ENCODE peak calls at places on chromosomes 12 and 14, in seven cellular contexts. G is stomach, Y is prostate gland, N is spleen, L is GM12878, A is K562, J is HepG2. D is an unnamed sample.

GRCh38 chr12:113537041-113537750 is 65.5 kb upstream of the LHX5 start:
- DNase-seq in G (no peak), Y (no peak), N (no peak), L (no peak), A (no peak), J (no peak), D (no peak)

GRCh38 chr12:121578230-121579189 is 2.3 kb downstream of the KDM2B start:
- DNase-seq in G (no peak), Y (no peak), N (peak; percentile 87), L (no peak), A (no peak), J (no peak), D (peak; percentile 19)

GRCh38 chr12:108833757-108834472 is 23.5 kb downstream of the SSH1 start:
- DNase-seq in G (no peak), Y (no peak), N (peak; percentile 25), L (no peak), A (no peak), J (no peak), D (peak; percentile 39)

GRCh38 chr12:95997911-95998510 is 1.9 kb upstream of the HAL start:
- DNase-seq in G (no peak), Y (no peak), N (no peak), L (no peak), A (no peak), J (peak; percentile 5), D (no peak)

GRCh38 chr12:124160102-124160501 is 134.8 kb upstream of the RFLNA start:
- DNase-seq in G (no peak), Y (no peak), N (no peak), L (no peak), A (no peak), J (no peak), D (no peak)

GRCh38 chr12:110501378-110501721 is 561 bp downstream of the VPS29 start:
- DNase-seq in G (peak; percentile 34), Y (peak; percentile 49), N (no peak), L (no peak), A (no peak), J (peak; percentile 38), D (no peak)

GRCh38 chr14:93023039-93023438 is 92.7 kb downstream of the ITPK1 start:
- DNase-seq in G (no peak), Y (no peak), N (no peak), L (no peak), A (peak; percentile 51), J (peak; percentile 78), D (no peak)

GRCh38 chr12:47818701-47819543 is 781 bp downstream of the HDAC7 start:
- DNase-seq in G (peak; percentile 49), Y (no peak), N (peak; percentile 95), L (no peak), A (peak; percentile 82), J (peak; percentile 50), D (peak; percentile 77)

GRCh38 chr12:40446385-40446784 is 221.6 kb downstream of the LRRK2 start:
- DNase-seq in G (no peak), Y (no peak), N (no peak), L (no peak), A (peak; percentile 32), J (peak; percentile 12), D (no peak)

GRCh38 chr14:99427632-99428315 is 52.9 kb downstream of the SETD3 start:
- DNase-seq in G (no peak), Y (no peak), N (no peak), L (no peak), A (no peak), J (no peak), D (no peak)

GRCh38 chr12:68896881-68897540 is 36.0 kb downstream of the CPM start:
- DNase-seq in G (no peak), Y (no peak), N (no peak), L (peak; percentile 26), A (no peak), J (no peak), D (no peak)

GRCh38 chr12:131380961-131381705 is 329.8 kb upstream of the SFSWAP start:
- DNase-seq in G (no peak), Y (no peak), N (no peak), L (no peak), A (no peak), J (no peak), D (no peak)

GRCh38 chr12:124174406-124174805 is 120.5 kb upstream of the RFLNA start:
- DNase-seq in G (no peak), Y (no peak), N (no peak), L (no peak), A (no peak), J (no peak), D (no peak)

GRCh38 chr12:88579941-88580871 is at the start of gene KITLG:
- DNase-seq in G (peak; percentile 90), Y (peak; percentile 78), N (peak; percentile 82), L (no peak), A (no peak), J (peak; percentile 56), D (peak; percentile 89)
- H3K4me3 ChIP-seq in G (peak within 1 kb of the TSS; percentile 76), Y (peak within 1 kb of the TSS; percentile 51), N (peak within 1 kb of the TSS; percentile 46), L (peak within 1 kb of the TSS; percentile 50), A (no peak within 1 kb of the TSS), J (peak within 1 kb of the TSS; percentile 72), D (peak within 1 kb of the TSS; percentile 70)

DNA sequence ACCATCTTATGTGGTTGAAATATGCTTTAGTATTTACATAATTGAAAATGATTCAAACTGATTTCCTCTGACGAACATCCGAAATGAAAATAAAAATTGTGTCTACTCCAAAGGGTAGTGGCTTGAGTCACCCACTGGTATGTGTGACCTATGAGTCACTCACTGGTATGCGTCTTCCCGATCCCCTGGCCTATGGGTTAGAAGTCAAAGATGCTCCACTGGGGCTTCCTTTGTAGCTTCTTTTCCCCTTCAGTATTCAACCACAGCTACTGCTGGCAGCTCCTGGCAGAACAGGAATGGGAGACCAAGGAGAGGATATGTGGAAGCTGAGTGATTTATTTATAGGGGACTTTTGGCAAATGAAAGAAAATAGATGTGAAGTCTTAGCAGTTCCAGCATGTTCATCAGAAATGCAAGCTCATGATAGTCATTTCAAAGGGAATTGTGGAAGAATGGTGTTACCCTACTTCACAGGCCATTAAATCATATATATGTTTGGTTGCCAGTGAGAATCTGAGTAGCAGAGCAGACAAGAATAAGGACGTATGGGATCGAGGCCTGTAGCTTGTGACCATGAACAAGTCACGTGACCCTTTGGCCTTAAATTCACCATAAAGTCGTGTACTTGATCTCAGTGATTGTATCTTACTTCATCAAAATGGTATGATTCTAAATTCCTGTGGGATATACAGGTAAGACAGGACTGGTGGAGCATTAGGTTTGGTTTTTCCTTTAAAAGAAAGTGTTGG is 108.3 kb downstream of the CRADD start:
- DNase-seq in G (no peak), Y (peak; percentile 33), N (no peak), L (no peak), A (peak; percentile 49), J (peak; percentile 63), D (peak; percentile 16)
- TF ChIP-seq POLR2AphosphoS5 in G (peak; percentile 80), Y (peak; percentile 74), N (no peak), L (no peak), A (no peak), J (no peak), D (peak; percentile 73)

GRCh38 chr14:49857427-49858003 is 4.9 kb upstream of the NEMF start:
- DNase-seq in G (no peak), Y (no peak), N (no peak), L (no peak), A (no peak), J (no peak), D (no peak)

GRCh38 chr14:49853572-49854375 is 1.2 kb upstream of the NEMF start:
- DNase-seq in G (peak; percentile 78), Y (peak; percentile 56), N (peak; percentile 88), L (no peak), A (no peak), J (peak; percentile 86), D (peak; percentile 85)

GRCh38 chr14:49849213-49849847 is 3.3 kb downstream of the NEMF start:
- DNase-seq in G (no peak), Y (no peak), N (no peak), L (no peak), A (no peak), J (no peak), D (no peak)

GRCh38 chr14:49853158-49853477 is 530 bp upstream of the NEMF start:
- DNase-seq in G (no peak), Y (no peak), N (no peak), L (no peak), A (no peak), J (no peak), D (no peak)

GRCh38 chr14:49852351-49853157 is at the start of gene NEMF:
- DNase-seq in G (peak; percentile 89), Y (peak; percentile 82), N (peak; percentile 94), L (peak; percentile 92), A (peak; percentile 65), J (peak; percentile 87), D (peak; percentile 88)
- TF ChIP-seq POLR2A in G (no peak), Y (peak; percentile 63), N (no peak), L (peak; percentile 89), A (peak; percentile 92), J (peak; percentile 90), D (peak; percentile 89)

GRCh38 chr12:70052931-70053497 is 190.2 kb upstream of the CNOT2 start:
- DNase-seq in G (peak; percentile 42), Y (no peak), N (no peak), L (no peak), A (peak; percentile 37), J (peak; percentile 84), D (peak; percentile 59)

GRCh38 chr12:70049596-70050360 is 193.5 kb upstream of the CNOT2 start:
- DNase-seq in G (no peak), Y (no peak), N (no peak), L (peak; percentile 68), A (no peak), J (no peak), D (peak; percentile 14)

GRCh38 chr12:70048521-70049245 is 194.6 kb upstream of the CNOT2 start:
- DNase-seq in G (no peak), Y (no peak), N (no peak), L (peak; percentile 9), A (no peak), J (no peak), D (peak; percentile 16)

DNA sequence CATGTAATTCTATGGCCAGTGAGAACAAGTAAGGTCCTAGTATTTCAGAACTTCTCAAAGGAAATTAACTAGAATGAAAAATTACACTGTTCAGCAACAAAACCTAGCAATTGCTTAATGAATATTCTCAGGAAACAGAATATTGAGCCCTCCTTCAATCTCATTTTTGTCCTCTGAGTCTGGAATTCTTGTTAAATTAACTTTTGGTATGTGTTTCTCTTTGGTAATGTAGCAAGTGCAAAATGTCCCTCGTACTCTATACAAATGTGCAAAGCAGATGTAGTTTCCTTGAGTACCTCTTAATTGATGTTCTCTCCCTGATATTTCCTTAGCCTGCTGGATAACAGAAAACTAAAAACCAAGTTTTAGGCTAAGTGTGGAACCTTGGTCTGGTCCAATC is 190.8 kb upstream of the CNOT2 start:
- DNase-seq in G (no peak), Y (no peak), N (no peak), L (no peak), A (no peak), J (no peak), D (no peak)
- H3K4me3 ChIP-seq in G (no peak overlapping the region), Y (no peak overlapping the region), N (no peak overlapping the region), L (no peak overlapping the region), A (no peak overlapping the region), J (no peak overlapping the region), D (no peak overlapping the region)